ENCODE peak calls at places on chromosomes 6 and 20, in seven cellular contexts. X, S, T, V, N, U and I are unnamed samples.

GRCh38 chr6:106141441-106142237 is 55.5 kb downstream of the PRDM1 start:
- DNase-seq in U (no peak), T (no peak), S (no peak), X (no peak), V (no peak), N (no peak), I (no peak)

GRCh38 chr6:190596-191395 is 101.5 kb upstream of the DUSP22 start:
- DNase-seq in X (no peak), U (no peak), V (no peak), S (no peak), N (no peak), T (no peak), I (no peak)

GRCh38 chr20:20367681-20368413 is at the start of gene INSM1:
- DNase-seq in U (no peak), N (no peak), T (no peak), X (no peak), V (no peak), S (no peak), I (no peak)

GRCh38 chr20:23254505-23254904 is 96.1 kb upstream of the NXT1 start:
- DNase-seq in X (no peak), V (no peak), S (no peak), N (no peak), U (no peak), T (no peak), I (no peak)

GRCh38 chr20:63294536-63294900 is 1.5 kb downstream of the COL20A1 start:
- DNase-seq in S (no peak), U (no peak), X (no peak), V (no peak), T (no peak), N (no peak), I (no peak)

GRCh38 chr6:4907602-4908001 is 96.2 kb downstream of the RPP40 start:
- DNase-seq in N (no peak), V (no peak), X (no peak), T (no peak), S (no peak), U (no peak), I (no peak)

GRCh38 chr20:62097881-62098407 is 24.3 kb upstream of the LSM14B start:
- DNase-seq in U (no peak), S (no peak), X (no peak), N (no peak), V (no peak), T (no peak), I (no peak)

GRCh38 chr20:19378057-19378456 is 165.6 kb downstream of the SLC24A3 start:
- DNase-seq in T (no peak), S (no peak), U (no peak), V (no peak), N (no peak), X (no peak), I (no peak)

GRCh38 chr6:5746392-5747140 is 260.2 kb downstream of the NRN1 start:
- DNase-seq in T (no peak), N (no peak), S (no peak), X (no peak), U (no peak), V (no peak), I (no peak)

GRCh38 chr20:18363708-18364107 is 75.4 kb downstream of the ZNF133 start:
- DNase-seq in T (no peak), S (no peak), N (no peak), X (no peak), U (no peak), V (no peak), I (no peak)

GRCh38 chr6:109978174-109979032 is at the start of gene GPR6:
- DNase-seq in S (peak), N (peak), U (peak), X (peak), T (peak), V (no peak), I (no peak)

GRCh38 chr6:30075987-30076311 is 380 bp upstream of the RNF39 start:
- DNase-seq in T (no peak), N (peak), X (no peak), V (no peak), S (peak), U (no peak), I (peak)

GRCh38 chr6:135440087-135440792 is 57.3 kb downstream of the AHI1 start:
- DNase-seq in S (no peak), N (no peak), X (no peak), T (no peak), V (no peak), U (no peak), I (no peak)

GRCh38 chr6:16758163-16758975 is 2.9 kb downstream of the ATXN1 start:
- DNase-seq in T (no peak), X (no peak), N (no peak), V (no peak), U (no peak), S (no peak), I (no peak)

GRCh38 chr6:89707766-89708165 is 69.2 kb upstream of the LYRM2 start:
- DNase-seq in N (no peak), X (no peak), U (no peak), T (no peak), S (no peak), V (no peak), I (no peak)

GRCh38 chr6:38156818-38157565 is 337.5 kb downstream of the ZFAND3 start:
- DNase-seq in X (no peak), N (no peak), T (no peak), U (no peak), V (no peak), S (no peak), I (peak)

GRCh38 chr20:63879264-63879663 is 14.2 kb downstream of the TPD52L2 start:
- DNase-seq in V (no peak), X (no peak), U (no peak), S (no peak), N (no peak), T (no peak), I (no peak)

GRCh38 chr6:108535079-108535742 is 25.5 kb upstream of the FOXO3 start:
- DNase-seq in N (no peak), V (no peak), U (no peak), S (no peak), T (no peak), X (no peak), I (no peak)

GRCh38 chr20:63977392-63978276 is 1.8 kb downstream of the SAMD10 start:
- DNase-seq in U (peak), T (no peak), S (no peak), N (no peak), X (no peak), V (no peak), I (peak)

GRCh38 chr20:61951695-61952533 is 113.8 kb downstream of the TAF4 start:
- DNase-seq in X (peak), T (no peak), N (no peak), S (peak), V (no peak), U (peak), I (peak)

GRCh38 chr6:53369876-53370515 is 21.2 kb upstream of the ELOVL5 start:
- DNase-seq in U (no peak), S (no peak), T (no peak), N (no peak), X (no peak), V (no peak), I (no peak)

GRCh38 chr6:90484903-90485302 is 102.0 kb downstream of the MAP3K7 start:
- DNase-seq in V (no peak), X (no peak), S (no peak), U (no peak), T (no peak), N (no peak), I (no peak)

GRCh38 chr6:151885234-151885633 is 77.8 kb downstream of the ESR1 start:
- DNase-seq in N (no peak), U (no peak), V (no peak), S (no peak), T (no peak), X (no peak), I (no peak)

GRCh38 chr6:149306967-149307366 is 10.5 kb upstream of the TAB2 start:
- DNase-seq in T (no peak), N (no peak), S (no peak), X (no peak), V (no peak), U (no peak), I (no peak)

GRCh38 chr6:75386050-75386770 is 101.6 kb upstream of the TMEM30A start:
- DNase-seq in X (no peak), T (no peak), S (no peak), V (no peak), U (no peak), N (no peak), I (no peak)

GRCh38 chr6:24284006-24284405 is 73.9 kb downstream of the DCDC2 start:
- DNase-seq in V (no peak), S (no peak), X (no peak), N (no peak), T (no peak), U (no peak), I (no peak)

GRCh38 chr20:57398231-57398821 is 7.1 kb downstream of the RBM38 start:
- DNase-seq in N (peak), T (no peak), S (no peak), V (peak), X (no peak), U (peak), I (no peak)

GRCh38 chr20:49187330-49188100 is 619 bp downstream of the STAU1 start:
- DNase-seq in U (peak), S (no peak), T (no peak), V (peak), X (peak), N (peak), I (peak)

GRCh38 chr20:21702553-21703467 is 2.7 kb upstream of the PAX1 start:
- DNase-seq in T (peak), V (no peak), N (no peak), S (peak), X (peak), U (no peak), I (peak)

GRCh38 chr6:17361013-17361412 is 32.4 kb upstream of the CAP2 start:
- DNase-seq in V (no peak), T (no peak), U (no peak), S (no peak), N (no peak), X (no peak), I (no peak)

GRCh38 chr6:142857609-142858195 is 87.3 kb downstream of the HIVEP2 start:
- DNase-seq in V (no peak), N (no peak), T (no peak), U (no peak), S (no peak), X (no peak), I (no peak)

GRCh38 chr6:138594749-138595148 is 95.5 kb upstream of the NHSL1 start:
- DNase-seq in U (no peak), S (no peak), X (no peak), N (no peak), T (no peak), V (no peak), I (no peak)

GRCh38 chr20:23652371-23652770 is 14.6 kb upstream of the CST3 start:
- DNase-seq in V (no peak), S (no peak), N (no peak), X (no peak), T (no peak), U (no peak), I (no peak)

GRCh38 chr20:56628873-56629463 is at the start of gene TFAP2C:
- DNase-seq in X (no peak), N (peak), U (peak), T (peak), S (peak), V (peak), I (peak)

GRCh38 chr6:20873425-20874190 is 339.4 kb downstream of the CDKAL1 start:
- DNase-seq in V (no peak), X (peak), S (no peak), N (no peak), T (no peak), U (no peak), I (no peak)

GRCh38 chr6:127458817-127459216 is 372 bp downstream of the KIAA0408 start:
- DNase-seq in S (no peak), T (no peak), U (no peak), V (peak), N (no peak), X (no peak), I (peak)
- H3K4me3 ChIP-seq in S (peak), T (no peak), U (peak), V (no peak), N (peak), X (no peak), I (peak)

GRCh38 chr20:58907481-58908137 is 55.1 kb downstream of the GNAS start:
- DNase-seq in T (no peak), U (peak), X (peak), N (peak), V (peak), S (peak), I (peak)
- H3K27ac ChIP-seq in T (no peak), U (peak), X (peak), N (peak), V (peak), S (peak), I (peak)

DNA sequence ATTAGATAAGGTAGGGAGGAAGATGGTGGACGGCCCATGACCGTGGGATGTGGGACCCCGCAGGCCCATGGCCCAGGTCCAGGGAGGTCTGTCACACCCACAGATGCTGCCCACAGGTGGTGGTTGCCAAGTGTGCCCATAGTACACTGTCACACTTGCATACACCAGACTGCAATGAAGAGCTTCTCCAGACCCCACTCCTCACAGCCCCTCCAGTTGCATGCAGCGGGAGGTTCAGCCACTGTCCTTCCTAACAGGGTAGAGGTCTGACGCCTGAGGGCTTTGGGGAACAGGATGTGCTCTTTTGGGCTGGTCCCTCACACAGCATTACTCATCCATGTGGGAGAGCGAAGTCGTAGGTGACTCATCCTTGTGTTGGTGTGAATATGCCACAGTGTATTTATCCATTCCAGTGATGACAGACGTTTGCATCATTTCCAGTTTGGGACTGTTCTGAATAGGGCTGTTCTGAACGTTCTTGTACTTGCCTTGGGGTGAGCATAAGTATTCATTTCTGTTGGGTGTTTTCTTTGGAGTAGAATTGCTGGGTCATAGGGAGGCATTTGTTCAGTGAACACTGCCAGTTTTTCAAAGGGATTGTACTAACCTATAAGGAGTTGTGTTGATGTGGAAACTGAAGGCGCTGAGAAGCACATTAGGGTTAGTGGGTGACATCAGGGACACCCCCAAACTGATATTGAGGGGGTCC is 10.1 kb upstream of the PYGB start:
- DNase-seq in N (no peak), T (peak), S (no peak), U (peak), V (peak), X (peak), I (peak)
- TF ChIP-seq POLR2A in N (no peak), T (no peak), S (no peak), U (no peak), V (no peak), X (peak), I (no peak)

DNA sequence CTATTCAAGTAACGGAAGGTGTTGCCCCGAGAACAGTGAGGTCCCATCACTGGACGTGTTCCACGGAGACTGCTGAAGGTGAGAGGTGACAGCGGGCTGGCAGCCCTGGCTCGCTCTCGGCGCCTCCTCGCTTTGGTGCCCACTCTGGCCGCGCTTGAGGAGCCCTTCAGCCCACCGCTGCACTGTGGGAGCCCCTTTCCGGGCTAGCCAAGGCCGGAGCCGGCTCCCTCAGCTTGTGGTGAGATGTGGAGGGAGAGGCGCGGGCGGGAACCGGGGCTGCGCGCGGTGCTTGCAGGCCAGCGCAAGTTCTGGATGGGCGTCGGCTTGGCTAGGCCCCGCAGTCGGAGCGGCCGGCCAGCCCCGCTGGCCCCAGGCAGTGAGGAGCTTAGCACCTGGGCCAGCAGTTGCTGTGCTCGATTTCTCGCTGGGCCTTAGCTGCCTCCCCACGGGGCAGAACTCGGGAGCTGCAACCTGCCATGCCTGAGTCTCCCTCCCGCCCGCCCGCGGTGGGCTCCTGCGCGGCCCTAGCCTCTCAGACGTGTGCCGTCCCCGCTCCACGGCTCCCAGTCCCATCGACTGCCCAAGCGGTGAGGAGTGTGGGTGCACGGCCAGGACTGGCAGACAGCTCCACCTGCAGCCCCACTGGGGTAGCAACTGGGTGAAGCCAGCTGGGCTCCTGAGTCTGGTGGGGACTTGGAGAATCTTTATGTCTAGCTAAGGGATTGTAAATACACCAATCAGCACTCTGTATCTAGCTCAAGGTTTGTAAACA is 77.6 kb downstream of the RNF182 start:
- DNase-seq in S (no peak), T (no peak), N (no peak), V (no peak), X (no peak), U (no peak), I (no peak)
- H3K4me3 ChIP-seq in S (no peak), T (no peak), N (no peak), V (no peak), X (no peak), U (no peak), I (no peak)

GRCh38 chr6:129659167-129659566 is 50.8 kb downstream of the ARHGAP18 start:
- DNase-seq in X (no peak), U (no peak), S (no peak), V (no peak), N (no peak), T (no peak), I (no peak)
- H3K27ac ChIP-seq in X (no peak), U (no peak), S (no peak), V (no peak), N (no peak), T (no peak), I (no peak)

GRCh38 chr6:35497571-35498406 is 910 bp upstream of the TEAD3 start:
- DNase-seq in V (peak), N (peak), T (peak), U (peak), S (peak), X (peak), I (no peak)
- TF ChIP-seq POLR2A in V (peak), N (no peak), T (no peak), U (no peak), S (peak), X (no peak), I (no peak)

GRCh38 chr6:33192105-33192646 is at the start of gene COL11A2:
- DNase-seq in T (no peak), X (no peak), V (no peak), N (no peak), S (no peak), U (no peak), I (no peak)
- H3K4me3 ChIP-seq in T (no peak), X (peak), V (peak), N (peak), S (peak), U (peak), I (peak)

DNA sequence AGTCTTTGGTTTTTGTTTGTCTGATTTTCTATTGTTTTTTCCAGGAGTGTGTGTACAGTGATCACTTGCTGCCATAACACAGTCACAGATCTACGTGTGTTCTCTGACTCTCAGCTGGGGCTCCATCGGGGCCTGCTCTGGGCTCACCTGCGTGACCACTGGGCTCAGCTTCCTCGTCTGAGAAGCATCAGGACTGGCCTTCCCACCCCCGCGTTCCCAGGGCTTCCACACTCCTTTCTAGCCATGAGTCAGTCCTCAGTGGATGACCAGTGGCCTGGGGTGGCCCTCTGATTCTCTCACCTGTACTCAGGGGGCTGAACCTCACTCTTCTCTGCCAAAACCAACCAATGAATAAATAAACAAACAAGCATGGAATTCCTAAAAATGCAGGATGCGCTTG is 14.5 kb downstream of the THBS2 start:
- DNase-seq in X (no peak), N (no peak), U (no peak), S (no peak), V (no peak), T (no peak), I (peak)
- H3K27ac ChIP-seq in X (no peak), N (no peak), U (no peak), S (peak), V (no peak), T (no peak), I (no peak)

GRCh38 chr20:407953-408842 is at the start of gene RBCK1:
- DNase-seq in S (peak), N (peak), V (peak), T (peak), X (peak), U (peak), I (peak)
- TF ChIP-seq POLR2A in S (peak), N (no peak), V (peak), T (peak), X (peak), U (no peak), I (no peak)

GRCh38 chr6:116059713-116060571 is 749 bp downstream of the FRK start:
- DNase-seq in U (no peak), T (no peak), N (peak), V (peak), X (no peak), S (no peak), I (no peak)
- H3K4me3 ChIP-seq in U (peak), T (peak), N (peak), V (peak), X (no peak), S (peak), I (peak)